ENCODE peak calls at places on chromosomes 16 and 17, in eight cellular contexts. S is fibroblast of the aortic adventitia; C is stimulated activated CD8-positive, alpha-beta memory T cell treated with anti-CD3 and anti-CD28 coated beads, Interleukin-7, amount 100 ng/mL, for 1 hour; V is NT2/D1; P is HS-27A; F is NCI-H2081; I is effector CD4-positive, alpha-beta T cell; D is H54. X is an unnamed sample.

GRCh38 chr17:17173921-17174320 is 32.2 kb downstream of the PLD6 start:
- DNase-seq in S (no peak), C (no peak), V (no peak), P (no peak), F (no peak), I (no peak), D (no peak), X (no peak)

GRCh38 chr17:1252203-1252608 is 18.0 kb upstream of the BHLHA9 start:
- DNase-seq in S (peak; percentile 55), C (no peak), V (no peak), P (no peak), F (peak; percentile 94), I (no peak), D (no peak), X (peak; percentile 59)

GRCh38 chr16:56357291-56357764 is 68.0 kb downstream of the AMFR start:
- DNase-seq in S (peak; percentile 63), C (no peak), V (no peak), P (no peak), F (no peak), I (no peak), D (peak; percentile 51), X (no peak)

GRCh38 chr16:24255446-24256352 is at the start of gene CACNG3:
- DNase-seq in S (no peak), C (peak; percentile 13), V (peak; percentile 82), P (no peak), F (no peak), I (peak; percentile 33), D (no peak), X (no peak)

GRCh38 chr17:81309140-81309858 is 14.2 kb upstream of the SLC38A10 start:
- DNase-seq in S (peak; percentile 72), C (no peak), V (no peak), P (no peak), F (no peak), I (no peak), D (peak; percentile 92), X (peak; percentile 74)

GRCh38 chr17:16117149-16117548 is 98.2 kb downstream of the NCOR1 start:
- DNase-seq in S (no peak), C (no peak), V (no peak), P (no peak), F (no peak), I (no peak), D (no peak), X (no peak)

GRCh38 chr17:47649972-47650524 is 329 bp downstream of the KPNB1 start:
- DNase-seq in S (no peak), C (no peak), V (no peak), P (no peak), F (no peak), I (no peak), D (no peak), X (no peak)

GRCh38 chr16:3804426-3805016 is 76.0 kb downstream of the CREBBP start:
- DNase-seq in S (no peak), C (no peak), V (no peak), P (no peak), F (no peak), I (no peak), D (no peak), X (no peak)

GRCh38 chr17:8408371-8408770 is 10.7 kb upstream of the RNF222 start:
- DNase-seq in S (no peak), C (no peak), V (no peak), P (no peak), F (no peak), I (no peak), D (no peak), X (no peak)

GRCh38 chr17:80252871-80253270 is 7.8 kb upstream of the RNF213 start:
- DNase-seq in S (no peak), C (peak; percentile 71), V (no peak), P (no peak), F (peak; percentile 74), I (peak; percentile 80), D (no peak), X (no peak)

GRCh38 chr17:29124135-29124930 is 55.9 kb downstream of the MYO18A start:
- DNase-seq in S (peak; percentile 85), C (no peak), V (peak; percentile 51), P (no peak), F (peak; percentile 50), I (no peak), D (no peak), X (no peak)

GRCh38 chr16:85202631-85203461 is 90.6 kb upstream of the CIBAR2 start:
- DNase-seq in S (peak; percentile 94), C (no peak), V (peak; percentile 50), P (no peak), F (no peak), I (no peak), D (no peak), X (no peak)

GRCh38 chr16:31471241-31471874 is 594 bp upstream of the TGFB1I1 start:
- DNase-seq in S (no peak), C (no peak), V (no peak), P (no peak), F (no peak), I (no peak), D (no peak), X (no peak)

GRCh38 chr17:37461668-37462067 is 28.0 kb upstream of the DUSP14 start:
- DNase-seq in S (no peak), C (no peak), V (no peak), P (no peak), F (no peak), I (no peak), D (no peak), X (no peak)

GRCh38 chr17:28717578-28718316 is at the start of gene RAB34:
- DNase-seq in S (peak; percentile 86), C (no peak), V (peak; percentile 82), P (no peak), F (no peak), I (no peak), D (peak; percentile 88), X (no peak)

GRCh38 chr16:53055603-53056527 is 1.1 kb downstream of the CHD9 start:
- DNase-seq in S (peak; percentile 84), C (no peak), V (peak; percentile 78), P (peak; percentile 47), F (peak; percentile 24), I (no peak), D (peak; percentile 19), X (no peak)

GRCh38 chr16:65783709-65784474 is 582.6 kb upstream of the CDH5 start:
- DNase-seq in S (peak; percentile 32), C (no peak), V (no peak), P (no peak), F (no peak), I (no peak), D (no peak), X (no peak)

GRCh38 chr17:66777689-66778225 is 57.2 kb upstream of the CACNG5 start:
- DNase-seq in S (peak; percentile 22), C (no peak), V (peak; percentile 96), P (no peak), F (peak; percentile 51), I (no peak), D (no peak), X (no peak)

GRCh38 chr16:13503960-13504635 is 415.9 kb upstream of the ERCC4 start:
- DNase-seq in S (no peak), C (no peak), V (no peak), P (no peak), F (no peak), I (no peak), D (no peak), X (no peak)

GRCh38 chr16:82945420-82946096 is 318.8 kb downstream of the CDH13 start:
- DNase-seq in S (no peak), C (no peak), V (no peak), P (no peak), F (no peak), I (no peak), D (no peak), X (no peak)

GRCh38 chr16:11461595-11461990 is 116.3 kb downstream of the RMI2 start:
- DNase-seq in S (no peak), C (no peak), V (no peak), P (no peak), F (no peak), I (no peak), D (no peak), X (no peak)

GRCh38 chr17:47678196-47678595 is 15.8 kb upstream of the TBKBP1 start:
- DNase-seq in S (no peak), C (no peak), V (no peak), P (no peak), F (no peak), I (no peak), D (no peak), X (no peak)

GRCh38 chr16:1712791-1713261 is 6.8 kb downstream of the MAPK8IP3 start:
- DNase-seq in S (no peak), C (no peak), V (no peak), P (no peak), F (no peak), I (no peak), D (no peak), X (no peak)

GRCh38 chr17:49168706-49169105 is 36.1 kb downstream of the B4GALNT2 start:
- DNase-seq in S (no peak), C (no peak), V (no peak), P (no peak), F (no peak), I (no peak), D (no peak), X (no peak)

GRCh38 chr16:17448640-17449638 is 21.8 kb downstream of the XYLT1 start:
- DNase-seq in S (no peak), C (no peak), V (no peak), P (no peak), F (no peak), I (peak; percentile 12), D (no peak), X (no peak)

GRCh38 chr17:82332669-82333278 is 792 bp downstream of the SECTM1 start:
- DNase-seq in S (peak; percentile 48), C (no peak), V (no peak), P (no peak), F (peak; percentile 46), I (no peak), D (peak; percentile 70), X (no peak)

GRCh38 chr17:64777413-64778101 is 115.5 kb upstream of the SMURF2 start:
- DNase-seq in S (peak; percentile 10), C (no peak), V (no peak), P (no peak), F (no peak), I (no peak), D (no peak), X (no peak)

GRCh38 chr16:79601978-79602609 is 1.6 kb upstream of the MAF start:
- DNase-seq in S (peak; percentile 71), C (peak; percentile 70), V (peak; percentile 68), P (no peak), F (peak; percentile 64), I (peak; percentile 86), D (peak; percentile 60), X (peak; percentile 81)

GRCh38 chr16:75198135-75198600 is 8.8 kb downstream of the CTRB2 start:
- DNase-seq in S (peak; percentile 86), C (no peak), V (no peak), P (no peak), F (no peak), I (no peak), D (no peak), X (no peak)

X was measured in omental fat pad.